ENCODE peak calls at places on chromosomes 1 and 21, in four cellular contexts. D, E, L and K are unnamed samples. For H3K4me1 and H3K9me2, the result is how much of the 10 kb centered on the place peaks cover.

GRCh38 chr1:167082511-167083027 is 7.6 kb downstream of the GPA33 start:
- DNase-seq in E (no peak), D (peak), L (no peak), K (peak)

GRCh38 chr1:72891976-72892375 is 609.6 kb upstream of the NEGR1 start:
- DNase-seq in D (no peak), L (no peak), E (no peak), K (no peak)

GRCh38 chr1:115538579-115538978 is 103.2 kb upstream of the VANGL1 start:
- DNase-seq in D (no peak), L (no peak), E (no peak), K (no peak)

GRCh38 chr1:247456914-247457638 is 828 bp downstream of the OR2B11 start:
- DNase-seq in E (no peak), L (no peak), D (no peak), K (no peak)

GRCh38 chr1:54781023-54781723 is 16.9 kb upstream of the PARS2 start:
- DNase-seq in E (peak), L (peak), D (no peak), K (no peak)

GRCh38 chr21:31162827-31163226 is 124.6 kb upstream of the KRTAP19-8 start:
- DNase-seq in E (no peak), D (peak), L (peak), K (no peak)

GRCh38 chr1:39754026-39754569 is 15.4 kb downstream of the PPIE start:
- DNase-seq in E (no peak), D (peak), L (peak), K (no peak)

GRCh38 chr1:45815667-45816458 is 12.5 kb downstream of the MAST2 start:
- DNase-seq in D (peak), E (no peak), L (peak), K (no peak)

GRCh38 chr1:160022330-160023310 is 9.2 kb downstream of the PIGM start:
- DNase-seq in D (peak), E (no peak), L (peak), K (no peak)

GRCh38 chr21:44261191-44261631 is 486 bp downstream of the DNMT3L start:
- DNase-seq in E (no peak), D (no peak), L (no peak), K (no peak)

GRCh38 chr1:94532077-94532476 is 9.5 kb downstream of the F3 start:
- DNase-seq in L (no peak), E (no peak), D (peak), K (no peak)

GRCh38 chr21:26137379-26138060 is 33.0 kb downstream of the APP start:
- DNase-seq in E (no peak), D (peak), L (peak), K (no peak)

GRCh38 chr1:9652379-9653194 is 1.1 kb downstream of the PIK3CD start:
- DNase-seq in D (no peak), L (peak), E (peak), K (no peak)

GRCh38 chr1:167420510-167420909 is 97.8 kb downstream of the CD247 start:
- DNase-seq in L (peak), D (peak), E (peak), K (no peak)

GRCh38 chr1:32405672-32406467 is 11.6 kb upstream of the BSDC1 start:
- DNase-seq in D (peak), E (no peak), L (no peak), K (no peak)

GRCh38 chr1:61085191-61086086 is 3.1 kb downstream of the NFIA start:
- DNase-seq in E (no peak), D (peak), L (no peak), K (no peak)

GRCh38 chr1:61083014-61083798 is 845 bp downstream of the NFIA start:
- DNase-seq in L (peak), E (peak), D (peak), K (peak)

GRCh38 chr1:61084560-61084991 is 2.2 kb downstream of the NFIA start:
- DNase-seq in L (peak), D (peak), E (no peak), K (no peak)

GRCh38 chr1:61082336-61083013 is at the start of gene NFIA:
- DNase-seq in E (peak), D (peak), L (peak), K (peak)

DNA sequence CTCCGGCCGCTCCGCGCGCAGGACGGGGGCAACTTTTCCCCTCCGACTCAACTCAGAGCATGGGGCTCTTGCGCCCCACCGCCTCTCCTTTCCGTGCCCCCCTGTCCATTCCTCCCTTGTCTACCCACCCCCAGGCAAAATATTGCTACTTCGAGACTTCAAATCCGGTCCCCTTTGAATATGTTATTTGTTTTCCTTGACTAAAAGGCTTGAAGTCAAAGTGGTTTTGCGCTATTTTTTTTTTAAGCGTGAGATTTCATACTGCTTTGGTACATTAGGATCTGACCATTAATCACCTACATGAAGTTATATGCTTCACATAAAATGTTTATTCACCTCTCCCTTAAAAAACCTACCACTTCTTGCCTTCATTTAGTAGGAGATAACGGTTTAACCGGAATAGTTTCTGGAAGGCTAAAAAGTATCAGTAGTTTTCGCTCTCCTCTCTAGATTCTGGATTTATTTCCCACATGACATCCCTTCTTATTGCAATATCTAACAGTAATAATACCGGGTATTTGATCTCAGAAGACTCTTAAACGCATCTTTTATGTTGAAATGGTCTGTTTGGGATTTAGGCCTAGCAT is 1.5 kb downstream of the NFIA start:
- DNase-seq in L (peak), E (peak), D (peak), K (no peak)
- TF ChIP-seq EZH2 in L (no peak), E (peak), D (no peak), K (no peak)

GRCh38 chr1:67833595-67833926 is 294 bp upstream of the GNG12 start:
- DNase-seq in D (peak), E (no peak), L (peak), K (no peak)
- H3K4me1 ChIP-seq in D (under half), E (under half), L (under half), K (under half)

GRCh38 chr1:60634106-60634505 is 448.3 kb upstream of the NFIA start:
- DNase-seq in E (no peak), L (no peak), D (no peak), K (no peak)
- H3K9me2 ChIP-seq in E (under half), L (under half), D (under half), K (under half)

DNA sequence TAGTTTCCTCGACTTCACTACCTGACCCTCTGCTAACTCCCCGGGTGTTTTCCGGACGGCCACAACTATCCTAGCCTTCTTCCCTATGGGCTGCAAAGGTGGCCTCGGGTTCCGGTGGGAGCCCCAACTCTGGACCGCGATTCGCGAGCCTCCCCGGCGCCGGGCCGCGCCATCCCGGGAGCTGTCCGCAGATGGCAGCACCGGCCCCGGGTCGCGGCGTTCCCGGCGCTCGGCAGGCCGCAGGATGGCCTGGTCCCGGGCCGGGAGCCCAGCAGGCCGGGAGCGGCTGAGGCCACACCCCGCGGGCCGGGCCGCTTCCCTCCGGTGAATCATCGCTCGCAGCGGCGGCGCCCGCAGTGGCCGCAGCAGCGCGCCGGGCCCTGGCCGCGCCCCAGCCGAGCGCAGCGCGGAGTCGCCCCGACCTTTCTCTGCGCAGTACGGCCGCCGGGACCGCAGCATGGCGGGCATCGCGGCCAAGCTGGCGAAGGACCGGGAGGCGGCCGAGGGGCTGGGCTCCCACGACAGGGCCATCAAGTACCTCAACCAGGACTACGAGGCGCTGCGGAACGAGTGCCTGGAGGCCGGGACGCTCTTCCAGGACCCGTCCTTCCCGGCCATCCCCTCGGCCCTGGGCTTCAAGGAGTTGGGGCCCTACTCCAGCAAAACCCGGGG is at the start of gene CAPN2:
- DNase-seq in E (peak), L (peak), D (peak), K (peak)
- TF ChIP-seq EZH2 in E (no peak), L (no peak), D (no peak), K (no peak)

GRCh38 chr21:45853703-45854342 is 127.7 kb upstream of the COL6A1 start:
- DNase-seq in D (no peak), E (no peak), L (no peak), K (no peak)
- H3K4me1 ChIP-seq in D (under half), E (under half), L (under half), K (under half)

DNA sequence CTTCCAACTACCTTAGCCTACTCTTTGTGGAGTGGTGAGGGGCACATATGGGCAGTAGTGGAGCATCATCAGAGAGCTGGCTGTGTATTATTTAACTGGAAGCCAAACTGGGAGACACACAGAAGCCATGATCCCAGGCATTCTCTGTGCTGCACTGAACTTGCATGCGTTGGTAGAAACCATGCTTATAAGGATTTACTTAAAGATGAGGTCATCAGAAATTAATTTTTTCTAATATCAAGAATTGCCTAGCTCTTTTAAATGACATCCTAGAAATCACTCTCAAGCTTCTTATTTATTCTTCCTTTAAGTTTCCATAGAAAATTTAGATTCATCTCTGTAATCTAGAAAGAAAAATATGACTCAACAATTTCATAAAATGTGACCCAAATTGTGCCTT is 136.2 kb downstream of the KCNK1 start:
- DNase-seq in L (no peak), D (no peak), E (no peak), K (no peak)
- H3K9me2 ChIP-seq in L (under half), D (under half), E (under half), K (under half)

GRCh38 chr1:224896130-224896781 is 33.2 kb upstream of the DNAH14 start:
- DNase-seq in E (no peak), D (no peak), L (no peak), K (no peak)
- TF ChIP-seq EZH2 in E (no peak), D (no peak), L (no peak), K (no peak)